ENCODE peak calls at places on chromosomes 2 and 18, in seven cellular contexts. U is putamen; V is sigmoid colon; A is mesenchymal stem cell; I is activated naive CD8-positive, alpha-beta T cell treated with anti-CD3 and anti-CD28 coated beads, Interleukin-2, amount 50 U/mL, for 16 hours; B is epithelial cell of esophagus; M is effector CD4-positive, alpha-beta T cell. J is an unnamed sample.

GRCh38 chr18:48354746-48355260 is 54.4 kb downstream of the ZBTB7C start:
- DNase-seq in U (no peak), V (peak), A (no peak), I (no peak), B (no peak), M (no peak), J (no peak)

GRCh38 chr2:60066971-60067370 is 486.5 kb downstream of the BCL11A start:
- DNase-seq in U (no peak), V (no peak), A (no peak), I (no peak), B (no peak), M (no peak), J (no peak)

GRCh38 chr18:13658444-13659204 is 67.7 kb downstream of the FAM210A start:
- DNase-seq in U (no peak), V (no peak), A (no peak), I (no peak), B (no peak), M (no peak), J (no peak)

GRCh38 chr2:25123682-25124081 is 44.7 kb downstream of the POMC start:
- DNase-seq in U (no peak), V (no peak), A (no peak), I (no peak), B (no peak), M (no peak), J (no peak)

GRCh38 chr2:39738941-39739340 is 40.1 kb downstream of the THUMPD2 start:
- DNase-seq in U (no peak), V (no peak), A (no peak), I (no peak), B (no peak), M (no peak), J (no peak)

GRCh38 chr2:100212820-100213219 is 70.4 kb upstream of the AFF3 start:
- DNase-seq in U (no peak), V (no peak), A (no peak), I (no peak), B (no peak), M (no peak), J (no peak)

GRCh38 chr2:65103013-65103720 is 26.7 kb downstream of the RAB1A start:
- DNase-seq in U (no peak), V (no peak), A (no peak), I (no peak), B (no peak), M (no peak), J (no peak)

GRCh38 chr2:156800065-156800556 is 363.9 kb downstream of the GPD2 start:
- DNase-seq in U (no peak), V (no peak), A (no peak), I (no peak), B (no peak), M (no peak), J (no peak)

GRCh38 chr2:226447896-226448295 is 351.7 kb downstream of the IRS1 start:
- DNase-seq in U (no peak), V (no peak), A (no peak), I (no peak), B (peak), M (no peak), J (no peak)

GRCh38 chr2:122478108-122478507 is 722.7 kb downstream of the TSN start:
- DNase-seq in U (no peak), V (no peak), A (no peak), I (no peak), B (no peak), M (no peak), J (no peak)

GRCh38 chr2:228767196-228767595 is 503.9 kb downstream of the PID1 start:
- DNase-seq in U (no peak), V (no peak), A (no peak), I (no peak), B (peak), M (no peak), J (no peak)

GRCh38 chr2:69186614-69187013 is 173.6 kb downstream of the ANTXR1 start:
- DNase-seq in U (no peak), V (no peak), A (no peak), I (no peak), B (no peak), M (no peak), J (no peak)

GRCh38 chr2:128485761-128486639 is 167.3 kb upstream of the HS6ST1 start:
- DNase-seq in U (no peak), V (no peak), A (no peak), I (no peak), B (no peak), M (no peak), J (no peak)

GRCh38 chr2:144320491-144320890 is 199.4 kb downstream of the ZEB2 start:
- DNase-seq in U (no peak), V (no peak), A (peak), I (no peak), B (peak), M (peak), J (no peak)

GRCh38 chr2:241858206-241859016 is at the start of gene PDCD1:
- DNase-seq in U (no peak), V (peak), A (no peak), I (peak), B (no peak), M (no peak), J (no peak)

GRCh38 chr18:2908166-2908945 is 61.5 kb downstream of the EMILIN2 start:
- DNase-seq in U (no peak), V (no peak), A (no peak), I (no peak), B (no peak), M (no peak), J (no peak)

GRCh38 chr2:239876948-239877289 is 148.2 kb downstream of the NDUFA10 start:
- DNase-seq in U (no peak), V (no peak), A (no peak), I (no peak), B (no peak), M (no peak), J (no peak)

GRCh38 chr2:229713371-229714079 is 830 bp downstream of the DNER start:
- DNase-seq in U (peak), V (no peak), A (peak), I (no peak), B (peak), M (no peak), J (no peak)

GRCh38 chr2:84741182-84741822 is 139.6 kb downstream of the TRABD2A start:
- DNase-seq in U (no peak), V (no peak), A (peak), I (no peak), B (peak), M (peak), J (peak)

GRCh38 chr2:127103243-127104165 is 3.5 kb downstream of the BIN1 start:
- DNase-seq in U (no peak), V (peak), A (no peak), I (no peak), B (no peak), M (no peak), J (no peak)

GRCh38 chr2:458431-458827 is 170.5 kb upstream of the ALKAL2 start:
- DNase-seq in U (no peak), V (no peak), A (no peak), I (no peak), B (no peak), M (no peak), J (no peak)

GRCh38 chr2:190123956-190124355 is 61.4 kb upstream of the MSTN start:
- DNase-seq in U (no peak), V (no peak), A (peak), I (no peak), B (peak), M (no peak), J (no peak)

GRCh38 chr2:42974697-42975357 is 182.4 kb upstream of the HAAO start:
- DNase-seq in U (peak), V (peak), A (peak), I (peak), B (peak), M (peak), J (peak)

GRCh38 chr2:95297088-95297487 is at the start of gene KCNIP3:
- DNase-seq in U (peak), V (no peak), A (no peak), I (no peak), B (no peak), M (no peak), J (no peak)

GRCh38 chr2:148900350-148900749 is 25.3 kb downstream of the KIF5C start:
- DNase-seq in U (no peak), V (no peak), A (no peak), I (no peak), B (no peak), M (no peak), J (no peak)

J was measured in NCI-H460.